ENCODE peak calls at places on chromosomes 13 and 19, in nine cellular contexts. One of them, this sample, is unnamed.

GRCh38 chr19:38015216-38015615 is 108.2 kb downstream of the SIPA1L3 start:
- DNase-seq in BE2C: no peak
- DNase-seq in NCI-H2029: no peak
- DNase-seq in endodermal cell: no peak
- DNase-seq in progenitor cell of endocrine pancreas: no peak
- DNase-seq in SK-MEL-5: no peak
- DNase-seq in ACHN: no peak
- DNase-seq in ureter: no peak
- DNase-seq in HEK293T: no peak
- DNase-seq in this sample: no peak

GRCh38 chr13:82341116-82341515 is 1541.2 kb downstream of the SLITRK1 start:
- DNase-seq in BE2C: no peak
- DNase-seq in NCI-H2029: no peak
- DNase-seq in endodermal cell: no peak
- DNase-seq in progenitor cell of endocrine pancreas: no peak
- DNase-seq in SK-MEL-5: no peak
- DNase-seq in ACHN: no peak
- DNase-seq in ureter: no peak
- DNase-seq in HEK293T: no peak
- DNase-seq in this sample: no peak

GRCh38 chr19:38515906-38516305 is 82.4 kb downstream of the RYR1 start:
- DNase-seq in BE2C: no peak
- DNase-seq in NCI-H2029: no peak
- DNase-seq in endodermal cell: no peak
- DNase-seq in progenitor cell of endocrine pancreas: no peak
- DNase-seq in SK-MEL-5: no peak
- DNase-seq in ACHN: no peak
- DNase-seq in ureter: no peak
- DNase-seq in HEK293T: no peak
- DNase-seq in this sample: no peak

GRCh38 chr19:49362926-49363264 is 679 bp upstream of the TEAD2 start:
- DNase-seq in BE2C: no peak
- DNase-seq in NCI-H2029: no peak
- DNase-seq in endodermal cell: no peak
- DNase-seq in progenitor cell of endocrine pancreas: no peak
- DNase-seq in SK-MEL-5: no peak
- DNase-seq in ACHN: no peak
- DNase-seq in ureter: no peak
- DNase-seq in HEK293T: peak; percentile 44
- DNase-seq in this sample: peak; percentile 16

GRCh38 chr19:48627865-48628314 is 8.6 kb downstream of the SPHK2 start:
- DNase-seq in BE2C: no peak
- DNase-seq in NCI-H2029: no peak
- DNase-seq in endodermal cell: no peak
- DNase-seq in progenitor cell of endocrine pancreas: no peak
- DNase-seq in SK-MEL-5: no peak
- DNase-seq in ACHN: no peak
- DNase-seq in ureter: no peak
- DNase-seq in HEK293T: no peak
- DNase-seq in this sample: no peak

GRCh38 chr13:23512762-23513395 is 57.3 kb upstream of the TNFRSF19 start:
- DNase-seq in BE2C: no peak
- DNase-seq in NCI-H2029: no peak
- DNase-seq in endodermal cell: no peak
- DNase-seq in progenitor cell of endocrine pancreas: no peak
- DNase-seq in SK-MEL-5: peak; percentile 65
- DNase-seq in ACHN: no peak
- DNase-seq in ureter: no peak
- DNase-seq in HEK293T: no peak
- DNase-seq in this sample: no peak

GRCh38 chr19:3982701-3983541 is 2.3 kb downstream of the EEF2 start:
- DNase-seq in BE2C: no peak
- DNase-seq in NCI-H2029: no peak
- DNase-seq in endodermal cell: peak; percentile 61
- DNase-seq in progenitor cell of endocrine pancreas: no peak
- DNase-seq in SK-MEL-5: no peak
- DNase-seq in ACHN: no peak
- DNase-seq in ureter: peak; percentile 49
- DNase-seq in HEK293T: no peak
- DNase-seq in this sample: no peak

GRCh38 chr19:33438987-33439781 is 65.7 kb downstream of the CEBPG start:
- DNase-seq in BE2C: no peak
- DNase-seq in NCI-H2029: no peak
- DNase-seq in endodermal cell: no peak
- DNase-seq in progenitor cell of endocrine pancreas: no peak
- DNase-seq in SK-MEL-5: no peak
- DNase-seq in ACHN: no peak
- DNase-seq in ureter: no peak
- DNase-seq in HEK293T: no peak
- DNase-seq in this sample: no peak

GRCh38 chr19:46863818-46864629 is 3.2 kb downstream of the ARHGAP35 start:
- DNase-seq in BE2C: peak; percentile 34
- DNase-seq in NCI-H2029: peak; percentile 75
- DNase-seq in endodermal cell: peak; percentile 75
- DNase-seq in progenitor cell of endocrine pancreas: no peak
- DNase-seq in SK-MEL-5: no peak
- DNase-seq in ACHN: no peak
- DNase-seq in ureter: no peak
- DNase-seq in HEK293T: no peak
- DNase-seq in this sample: peak; percentile 52

GRCh38 chr13:99766641-99767045 is 204.9 kb downstream of the ZIC5 start:
- DNase-seq in BE2C: peak; percentile 27
- DNase-seq in NCI-H2029: no peak
- DNase-seq in endodermal cell: peak; percentile 77
- DNase-seq in progenitor cell of endocrine pancreas: no peak
- DNase-seq in SK-MEL-5: peak; percentile 44
- DNase-seq in ACHN: peak; percentile 43
- DNase-seq in ureter: no peak
- DNase-seq in HEK293T: peak; percentile 30
- DNase-seq in this sample: peak; percentile 10

GRCh38 chr19:5293607-5294089 is 47.0 kb downstream of the PTPRS start:
- DNase-seq in BE2C: peak; percentile 83
- DNase-seq in NCI-H2029: no peak
- DNase-seq in endodermal cell: peak; percentile 89
- DNase-seq in progenitor cell of endocrine pancreas: peak; percentile 37
- DNase-seq in SK-MEL-5: no peak
- DNase-seq in ACHN: no peak
- DNase-seq in ureter: peak; percentile 64
- DNase-seq in HEK293T: peak; percentile 60
- DNase-seq in this sample: no peak

GRCh38 chr13:60135344-60135743 is 28.4 kb downstream of the DIAPH3 start:
- DNase-seq in BE2C: no peak
- DNase-seq in NCI-H2029: no peak
- DNase-seq in endodermal cell: no peak
- DNase-seq in progenitor cell of endocrine pancreas: no peak
- DNase-seq in SK-MEL-5: no peak
- DNase-seq in ACHN: no peak
- DNase-seq in ureter: no peak
- DNase-seq in HEK293T: no peak
- DNase-seq in this sample: no peak